ENCODE peak calls at places on chromosome 19, in ten cellular contexts. W is heart right ventricle; E is mesenchymal stem cell; Z is heart left ventricle; Q is stomach; P is uterus; J is left ventricle myocardium inferior; K is thyroid gland; L is CD8-positive, alpha-beta T cell; O is epithelial cell of esophagus. U is an unnamed sample.

GRCh38 chr19:43560687-43561086 is 14.6 kb downstream of the XRCC1 start:
- DNase-seq in W (no peak), E (peak), Z (no peak), Q (no peak), P (no peak), J (no peak), K (no peak), L (no peak), O (peak), U (peak)

GRCh38 chr19:11745871-11746270 is 7.1 kb upstream of the ZNF823 start:
- DNase-seq in W (no peak), E (no peak), Z (no peak), Q (no peak), P (no peak), J (no peak), K (peak), L (no peak), O (peak), U (no peak)

GRCh38 chr19:52099497-52100138 is 4.1 kb upstream of the ZNF841 start:
- DNase-seq in W (no peak), E (no peak), Z (no peak), Q (no peak), P (no peak), J (no peak), K (no peak), L (no peak), O (peak), U (no peak)

GRCh38 chr19:34220472-34221063 is 33.8 kb upstream of the GARRE1 start:
- DNase-seq in W (no peak), E (peak), Z (peak), Q (peak), P (no peak), J (no peak), K (peak), L (peak), O (peak), U (peak)

GRCh38 chr19:14061081-14061749 is 661 bp downstream of the PALM3 start:
- DNase-seq in W (no peak), E (no peak), Z (no peak), Q (peak), P (no peak), J (no peak), K (peak), L (no peak), O (no peak), U (no peak)

GRCh38 chr19:612941-613340 is 20.4 kb downstream of the POLRMT start:
- DNase-seq in W (no peak), E (no peak), Z (no peak), Q (no peak), P (no peak), J (no peak), K (no peak), L (no peak), O (no peak), U (no peak)

GRCh38 chr19:50202399-50202798 is 1.0 kb upstream of the MYH14 start:
- DNase-seq in W (no peak), E (no peak), Z (no peak), Q (no peak), P (no peak), J (no peak), K (no peak), L (no peak), O (no peak), U (no peak)

GRCh38 chr19:9752701-9753443 is 15.7 kb downstream of the ZNF846 start:
- DNase-seq in W (no peak), E (no peak), Z (no peak), Q (no peak), P (no peak), J (no peak), K (no peak), L (no peak), O (no peak), U (no peak)

GRCh38 chr19:52336976-52337375 is 933 bp downstream of the ZNF610 start:
- DNase-seq in W (no peak), E (peak), Z (no peak), Q (no peak), P (no peak), J (no peak), K (no peak), L (no peak), O (no peak), U (no peak)

GRCh38 chr19:55319786-55320185 is 5.4 kb downstream of the TMEM150B start:
- DNase-seq in W (peak), E (peak), Z (peak), Q (no peak), P (no peak), J (peak), K (peak), L (no peak), O (peak), U (peak)

GRCh38 chr19:29040951-29041350 is 172.0 kb downstream of the UQCRFS1 start:
- DNase-seq in W (no peak), E (no peak), Z (no peak), Q (no peak), P (no peak), J (no peak), K (no peak), L (no peak), O (no peak), U (no peak)

GRCh38 chr19:34365463-34366401 is 736 bp downstream of the GPI start:
- DNase-seq in W (peak), E (peak), Z (peak), Q (peak), P (peak), J (peak), K (peak), L (no peak), O (peak), U (peak)

GRCh38 chr19:47239610-47240296 is 8.8 kb upstream of the BBC3 start:
- DNase-seq in W (peak), E (no peak), Z (peak), Q (peak), P (peak), J (peak), K (peak), L (peak), O (peak), U (peak)

GRCh38 chr19:11551603-11552235 is 7.3 kb downstream of the ELOF1 start:
- DNase-seq in W (no peak), E (no peak), Z (no peak), Q (no peak), P (peak), J (no peak), K (no peak), L (no peak), O (no peak), U (no peak)

GRCh38 chr19:10568444-10568825 is 344 bp downstream of the CDKN2D start:
- DNase-seq in W (no peak), E (peak), Z (no peak), Q (peak), P (no peak), J (no peak), K (peak), L (no peak), O (peak), U (peak)

GRCh38 chr19:44637390-44637764 is 6.3 kb upstream of the PVR start:
- DNase-seq in W (no peak), E (no peak), Z (no peak), Q (no peak), P (no peak), J (no peak), K (no peak), L (no peak), O (no peak), U (no peak)

GRCh38 chr19:23070353-23070781 is 46.5 kb upstream of the ZNF730 start:
- DNase-seq in W (peak), E (no peak), Z (peak), Q (no peak), P (peak), J (peak), K (peak), L (no peak), O (peak), U (peak)

GRCh38 chr19:7018828-7019227 is 2.4 kb downstream of the MBD3L2B start:
- DNase-seq in W (no peak), E (no peak), Z (no peak), Q (no peak), P (no peak), J (no peak), K (no peak), L (no peak), O (no peak), U (no peak)

GRCh38 chr19:47719047-47719885 is 6.0 kb downstream of the EHD2 start:
- DNase-seq in W (peak), E (peak), Z (peak), Q (peak), P (peak), J (peak), K (peak), L (no peak), O (peak), U (peak)

GRCh38 chr19:35024095-35024494 is 6.2 kb upstream of the SCN1B start:
- DNase-seq in W (no peak), E (no peak), Z (no peak), Q (no peak), P (no peak), J (no peak), K (no peak), L (no peak), O (no peak), U (no peak)

GRCh38 chr19:28394705-28395104 is 818.2 kb downstream of the UQCRFS1 start:
- DNase-seq in W (no peak), E (no peak), Z (no peak), Q (no peak), P (no peak), J (no peak), K (no peak), L (no peak), O (no peak), U (no peak)

GRCh38 chr19:46944918-46945628 is 74.6 kb upstream of the NPAS1 start:
- DNase-seq in W (peak), E (peak), Z (peak), Q (no peak), P (peak), J (peak), K (peak), L (no peak), O (no peak), U (peak)

GRCh38 chr19:28619842-28620429 is 593.0 kb downstream of the UQCRFS1 start:
- DNase-seq in W (no peak), E (no peak), Z (no peak), Q (no peak), P (no peak), J (no peak), K (no peak), L (no peak), O (no peak), U (no peak)

GRCh38 chr19:40721140-40721486 is 4.2 kb downstream of the ITPKC start:
- DNase-seq in W (no peak), E (no peak), Z (no peak), Q (no peak), P (no peak), J (no peak), K (no peak), L (no peak), O (no peak), U (no peak)

GRCh38 chr19:54114340-54114826 is 1.1 kb downstream of the TFPT start:
- DNase-seq in W (peak), E (no peak), Z (no peak), Q (peak), P (no peak), J (no peak), K (no peak), L (peak), O (peak), U (peak)

GRCh38 chr19:33143897-33144405 is 12.0 kb downstream of the WDR88 start:
- DNase-seq in W (peak), E (peak), Z (peak), Q (peak), P (peak), J (peak), K (peak), L (peak), O (peak), U (peak)
- H3K4me3 ChIP-seq in W (no peak), E (no peak), Z (no peak), Q (no peak), P (no peak), J (no peak), K (no peak), L (no peak), O (no peak), U (no peak)

GRCh38 chr19:13011653-13012389 is 16.5 kb downstream of the NFIX start:
- DNase-seq in W (no peak), E (no peak), Z (no peak), Q (no peak), P (peak), J (no peak), K (no peak), L (no peak), O (no peak), U (no peak)
- H3K4me3 ChIP-seq in W (no peak), E (no peak), Z (peak), Q (no peak), P (peak), J (peak), K (no peak), L (peak), O (no peak), U (no peak)

GRCh38 chr19:8208710-8209110 is 460 bp upstream of the CERS4 start:
- DNase-seq in W (peak), E (no peak), Z (no peak), Q (no peak), P (no peak), J (peak), K (no peak), L (no peak), O (no peak), U (no peak)

GRCh38 chr19:8209111-8209964 is at the start of gene CERS4:
- DNase-seq in W (no peak), E (peak), Z (peak), Q (peak), P (peak), J (peak), K (peak), L (peak), O (no peak), U (peak)

GRCh38 chr19:8212212-8212611 is 3.0 kb downstream of the CERS4 start:
- DNase-seq in W (no peak), E (no peak), Z (no peak), Q (no peak), P (no peak), J (no peak), K (no peak), L (no peak), O (no peak), U (no peak)

GRCh38 chr19:8209965-8210659 is 942 bp downstream of the CERS4 start:
- DNase-seq in W (no peak), E (no peak), Z (no peak), Q (no peak), P (no peak), J (no peak), K (peak), L (no peak), O (no peak), U (no peak)

GRCh38 chr19:8210660-8211101 is 1.5 kb downstream of the CERS4 start:
- DNase-seq in W (no peak), E (no peak), Z (no peak), Q (no peak), P (no peak), J (no peak), K (peak), L (no peak), O (no peak), U (no peak)
- H3K4me3 ChIP-seq in W (peak), E (no peak), Z (no peak), Q (peak), P (no peak), J (peak), K (no peak), L (peak), O (no peak), U (no peak)

DNA sequence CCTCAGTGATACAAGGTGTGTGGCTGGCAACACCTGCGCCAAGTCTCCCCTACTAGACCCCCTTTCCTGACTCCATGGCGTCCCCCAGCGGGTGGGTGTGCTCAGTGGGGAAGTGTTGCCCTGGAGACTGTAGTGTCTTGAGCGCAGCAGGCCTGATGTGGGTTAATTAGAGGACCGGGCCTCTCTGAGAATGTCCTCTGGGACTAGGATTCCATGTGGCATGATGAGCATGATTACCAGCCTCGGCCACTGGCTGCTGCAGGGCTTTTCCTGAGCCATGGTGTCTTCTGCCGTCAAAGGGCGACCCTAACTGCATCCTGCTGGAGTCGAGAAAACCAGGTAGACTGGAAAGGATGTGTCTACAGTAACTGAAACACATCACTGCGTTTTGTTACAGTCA is 28.1 kb downstream of the MICOS13 start:
- DNase-seq in W (no peak), E (no peak), Z (no peak), Q (no peak), P (no peak), J (no peak), K (no peak), L (no peak), O (no peak), U (no peak)
- H3K4me3 ChIP-seq in W (no peak), E (no peak), Z (no peak), Q (no peak), P (no peak), J (no peak), K (no peak), L (no peak), O (no peak), U (no peak)

GRCh38 chr19:17468302-17469091 is 1.8 kb upstream of the SLC27A1 start:
- DNase-seq in W (peak), E (no peak), Z (peak), Q (peak), P (peak), J (peak), K (peak), L (no peak), O (no peak), U (no peak)
- H3K4me3 ChIP-seq in W (peak), E (no peak), Z (peak), Q (peak), P (peak), J (peak), K (no peak), L (no peak), O (peak), U (peak)

DNA sequence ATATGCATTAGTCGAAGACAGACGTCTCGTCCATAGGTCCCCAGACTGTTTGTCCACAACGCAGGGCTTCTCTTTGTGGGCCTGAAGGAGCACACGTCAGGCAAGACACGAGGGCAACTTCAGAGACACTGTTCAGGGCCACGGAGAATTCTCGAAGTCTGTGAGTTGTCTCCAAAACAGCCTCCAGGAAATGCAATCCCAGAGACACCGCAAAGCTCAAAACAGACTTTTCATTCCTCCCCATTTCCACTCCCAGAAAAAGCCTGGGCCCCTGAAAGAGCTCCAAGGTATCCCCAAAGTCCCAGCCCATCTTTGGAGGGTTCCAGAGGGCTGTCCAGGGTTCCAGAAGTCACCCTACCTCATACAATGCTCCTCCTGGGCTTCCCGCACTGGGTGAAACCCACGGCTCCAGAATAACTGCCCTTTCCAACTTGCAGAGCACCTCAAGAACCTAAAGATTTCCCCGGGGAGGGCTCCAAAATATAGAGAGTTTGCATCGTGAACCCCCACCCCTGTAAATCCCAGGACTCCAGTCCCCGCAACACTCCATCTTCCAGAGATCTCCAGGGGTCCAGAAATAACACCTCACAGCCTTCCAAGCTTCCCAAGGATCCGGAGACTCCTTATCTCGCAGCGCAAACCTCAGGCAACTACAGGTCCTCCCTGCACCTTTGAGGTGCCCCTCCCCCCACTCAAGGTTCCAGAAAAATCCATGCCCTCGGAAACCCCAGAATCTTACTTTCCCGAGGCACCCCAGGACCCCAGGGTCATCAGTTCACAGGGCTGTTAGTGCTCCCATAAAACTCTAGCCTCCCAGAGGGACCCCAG is 690 bp upstream of the FTL start:
- DNase-seq in W (no peak), E (peak), Z (no peak), Q (peak), P (no peak), J (peak), K (no peak), L (no peak), O (peak), U (no peak)
- H3K4me3 ChIP-seq in W (peak), E (no peak), Z (peak), Q (peak), P (peak), J (peak), K (no peak), L (peak), O (peak), U (no peak)

DNA sequence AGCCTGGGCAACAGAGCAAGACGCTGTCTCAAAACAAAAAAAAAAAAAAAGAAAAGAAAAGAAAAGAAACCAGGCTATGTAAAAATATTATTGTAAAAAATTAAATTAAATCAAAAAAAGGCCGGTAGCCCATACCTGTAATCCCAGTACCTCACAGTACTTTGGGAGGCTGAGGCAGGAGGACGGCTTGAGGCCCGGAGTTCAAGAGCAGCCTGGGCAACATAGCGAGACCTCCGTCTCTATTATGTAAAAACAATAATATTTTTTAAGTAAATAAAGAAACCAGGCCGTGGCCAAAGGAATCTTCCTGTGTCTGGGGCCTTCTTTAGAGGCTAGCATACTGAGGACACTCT is 770 bp upstream of the CAPNS1 start:
- DNase-seq in W (no peak), E (no peak), Z (no peak), Q (no peak), P (no peak), J (no peak), K (no peak), L (no peak), O (no peak), U (no peak)
- H3K4me3 ChIP-seq in W (peak), E (peak), Z (peak), Q (peak), P (peak), J (peak), K (no peak), L (peak), O (peak), U (peak)

GRCh38 chr19:39248806-39249205 is at the start of gene IFNL4:
- DNase-seq in W (no peak), E (no peak), Z (no peak), Q (no peak), P (no peak), J (no peak), K (no peak), L (no peak), O (no peak), U (no peak)
- H3K4me3 ChIP-seq in W (no peak), E (no peak), Z (peak), Q (peak), P (no peak), J (peak), K (no peak), L (no peak), O (no peak), U (no peak)